ENCODE peak calls at places on chromosomes 2 and 18, in seven cellular contexts. One of them, this sample, is unnamed.

GRCh38 chr2:192053921-192054320 is 140.8 kb downstream of the TMEFF2 start:
- DNase-seq in heart left ventricle: no peak
- DNase-seq in NB4: no peak
- DNase-seq in cardiac fibroblast: no peak
- DNase-seq in AG04449: no peak
- DNase-seq in neural crest cell: no peak
- DNase-seq in dorsolateral prefrontal cortex: no peak
- DNase-seq in this sample: no peak

GRCh38 chr2:173652731-173653426 is 298.2 kb downstream of the CDCA7 start:
- DNase-seq in heart left ventricle: no peak
- DNase-seq in NB4: no peak
- DNase-seq in cardiac fibroblast: peak
- DNase-seq in AG04449: peak
- DNase-seq in neural crest cell: no peak
- DNase-seq in dorsolateral prefrontal cortex: no peak
- DNase-seq in this sample: peak

GRCh38 chr2:159557437-159558034 is 58.8 kb downstream of the BAZ2B start:
- DNase-seq in heart left ventricle: no peak
- DNase-seq in NB4: peak
- DNase-seq in cardiac fibroblast: peak
- DNase-seq in AG04449: no peak
- DNase-seq in neural crest cell: no peak
- DNase-seq in dorsolateral prefrontal cortex: no peak
- DNase-seq in this sample: no peak

GRCh38 chr2:241417626-241418025 is 61.5 kb downstream of the FARP2 start:
- DNase-seq in heart left ventricle: no peak
- DNase-seq in NB4: no peak
- DNase-seq in cardiac fibroblast: no peak
- DNase-seq in AG04449: no peak
- DNase-seq in neural crest cell: no peak
- DNase-seq in dorsolateral prefrontal cortex: no peak
- DNase-seq in this sample: no peak

GRCh38 chr2:203623104-203623503 is 83.3 kb upstream of the CD28 start:
- DNase-seq in heart left ventricle: no peak
- DNase-seq in NB4: no peak
- DNase-seq in cardiac fibroblast: peak
- DNase-seq in AG04449: peak
- DNase-seq in neural crest cell: no peak
- DNase-seq in dorsolateral prefrontal cortex: no peak
- DNase-seq in this sample: peak

GRCh38 chr2:156784034-156784433 is 347.9 kb downstream of the GPD2 start:
- DNase-seq in heart left ventricle: no peak
- DNase-seq in NB4: no peak
- DNase-seq in cardiac fibroblast: no peak
- DNase-seq in AG04449: no peak
- DNase-seq in neural crest cell: no peak
- DNase-seq in dorsolateral prefrontal cortex: no peak
- DNase-seq in this sample: no peak

GRCh38 chr2:138059967-138060635 is 95.8 kb downstream of the HNMT start:
- DNase-seq in heart left ventricle: peak
- DNase-seq in NB4: peak
- DNase-seq in cardiac fibroblast: peak
- DNase-seq in AG04449: no peak
- DNase-seq in neural crest cell: no peak
- DNase-seq in dorsolateral prefrontal cortex: no peak
- DNase-seq in this sample: peak

GRCh38 chr2:98935111-98935770 is 784 bp downstream of the CRACDL start:
- DNase-seq in heart left ventricle: no peak
- DNase-seq in NB4: no peak
- DNase-seq in cardiac fibroblast: no peak
- DNase-seq in AG04449: no peak
- DNase-seq in neural crest cell: no peak
- DNase-seq in dorsolateral prefrontal cortex: no peak
- DNase-seq in this sample: no peak

GRCh38 chr2:153519260-153519875 is 40.8 kb upstream of the RPRM start:
- DNase-seq in heart left ventricle: no peak
- DNase-seq in NB4: peak
- DNase-seq in cardiac fibroblast: peak
- DNase-seq in AG04449: no peak
- DNase-seq in neural crest cell: peak
- DNase-seq in dorsolateral prefrontal cortex: peak
- DNase-seq in this sample: peak

GRCh38 chr18:13877133-13877532 is 38.2 kb downstream of the MC2R start:
- DNase-seq in heart left ventricle: no peak
- DNase-seq in NB4: peak
- DNase-seq in cardiac fibroblast: no peak
- DNase-seq in AG04449: no peak
- DNase-seq in neural crest cell: no peak
- DNase-seq in dorsolateral prefrontal cortex: no peak
- DNase-seq in this sample: no peak

GRCh38 chr2:99707592-99707991 is 217.8 kb upstream of the REV1 start:
- DNase-seq in heart left ventricle: no peak
- DNase-seq in NB4: no peak
- DNase-seq in cardiac fibroblast: peak
- DNase-seq in AG04449: no peak
- DNase-seq in neural crest cell: no peak
- DNase-seq in dorsolateral prefrontal cortex: no peak
- DNase-seq in this sample: no peak

GRCh38 chr2:31141513-31141912 is 3.3 kb upstream of the GALNT14 start:
- DNase-seq in heart left ventricle: no peak
- DNase-seq in NB4: no peak
- DNase-seq in cardiac fibroblast: no peak
- DNase-seq in AG04449: peak
- DNase-seq in neural crest cell: no peak
- DNase-seq in dorsolateral prefrontal cortex: no peak
- DNase-seq in this sample: no peak

GRCh38 chr2:11915650-11916049 is 169.2 kb downstream of the LPIN1 start:
- DNase-seq in heart left ventricle: no peak
- DNase-seq in NB4: no peak
- DNase-seq in cardiac fibroblast: no peak
- DNase-seq in AG04449: no peak
- DNase-seq in neural crest cell: no peak
- DNase-seq in dorsolateral prefrontal cortex: no peak
- DNase-seq in this sample: no peak

GRCh38 chr2:237304763-237305514 is 109.0 kb downstream of the COL6A3 start:
- DNase-seq in heart left ventricle: no peak
- DNase-seq in NB4: no peak
- DNase-seq in cardiac fibroblast: peak
- DNase-seq in AG04449: no peak
- DNase-seq in neural crest cell: no peak
- DNase-seq in dorsolateral prefrontal cortex: no peak
- DNase-seq in this sample: no peak

GRCh38 chr2:70902579-70902978 is 33.1 kb upstream of the ATP6V1B1 start:
- DNase-seq in heart left ventricle: no peak
- DNase-seq in NB4: no peak
- DNase-seq in cardiac fibroblast: no peak
- DNase-seq in AG04449: no peak
- DNase-seq in neural crest cell: no peak
- DNase-seq in dorsolateral prefrontal cortex: no peak
- DNase-seq in this sample: no peak

GRCh38 chr2:39666489-39667141 is 898 bp downstream of the TMEM178A start:
- DNase-seq in heart left ventricle: no peak
- DNase-seq in NB4: no peak
- DNase-seq in cardiac fibroblast: peak
- DNase-seq in AG04449: no peak
- DNase-seq in neural crest cell: peak
- DNase-seq in dorsolateral prefrontal cortex: no peak
- DNase-seq in this sample: no peak

GRCh38 chr18:10041180-10041579 is 127.4 kb downstream of the VAPA start:
- DNase-seq in heart left ventricle: peak
- DNase-seq in NB4: no peak
- DNase-seq in cardiac fibroblast: peak
- DNase-seq in AG04449: no peak
- DNase-seq in neural crest cell: no peak
- DNase-seq in dorsolateral prefrontal cortex: no peak
- DNase-seq in this sample: no peak

GRCh38 chr18:35045121-35045520 is 3.9 kb downstream of the MAPRE2 start:
- DNase-seq in heart left ventricle: no peak
- DNase-seq in NB4: peak
- DNase-seq in cardiac fibroblast: peak
- DNase-seq in AG04449: no peak
- DNase-seq in neural crest cell: no peak
- DNase-seq in dorsolateral prefrontal cortex: no peak
- DNase-seq in this sample: no peak

GRCh38 chr18:76518543-76519155 is 23.6 kb upstream of the ZNF516 start:
- DNase-seq in heart left ventricle: no peak
- DNase-seq in NB4: peak
- DNase-seq in cardiac fibroblast: peak
- DNase-seq in AG04449: no peak
- DNase-seq in neural crest cell: peak
- DNase-seq in dorsolateral prefrontal cortex: no peak
- DNase-seq in this sample: no peak

GRCh38 chr2:20617081-20617575 is 33.8 kb downstream of the HS1BP3 start:
- DNase-seq in heart left ventricle: peak
- DNase-seq in NB4: no peak
- DNase-seq in cardiac fibroblast: peak
- DNase-seq in AG04449: no peak
- DNase-seq in neural crest cell: no peak
- DNase-seq in dorsolateral prefrontal cortex: peak
- DNase-seq in this sample: no peak

GRCh38 chr2:100610381-100610831 is 47.6 kb downstream of the PDCL3 start:
- DNase-seq in heart left ventricle: peak
- DNase-seq in NB4: peak
- DNase-seq in cardiac fibroblast: peak
- DNase-seq in AG04449: no peak
- DNase-seq in neural crest cell: peak
- DNase-seq in dorsolateral prefrontal cortex: peak
- DNase-seq in this sample: no peak

GRCh38 chr18:63309422-63309821 is 10.1 kb downstream of the BCL2 start:
- DNase-seq in heart left ventricle: no peak
- DNase-seq in NB4: no peak
- DNase-seq in cardiac fibroblast: no peak
- DNase-seq in AG04449: no peak
- DNase-seq in neural crest cell: no peak
- DNase-seq in dorsolateral prefrontal cortex: no peak
- DNase-seq in this sample: no peak

GRCh38 chr2:26088038-26088643 is 54.3 kb downstream of the RAB10 start:
- DNase-seq in heart left ventricle: no peak
- DNase-seq in NB4: peak
- DNase-seq in cardiac fibroblast: peak
- DNase-seq in AG04449: no peak
- DNase-seq in neural crest cell: no peak
- DNase-seq in dorsolateral prefrontal cortex: no peak
- DNase-seq in this sample: no peak

GRCh38 chr2:129923265-129924141 is 56.0 kb upstream of the RAB6C start:
- DNase-seq in heart left ventricle: no peak
- DNase-seq in NB4: peak
- DNase-seq in cardiac fibroblast: peak
- DNase-seq in AG04449: no peak
- DNase-seq in neural crest cell: peak
- DNase-seq in dorsolateral prefrontal cortex: no peak
- DNase-seq in this sample: no peak

GRCh38 chr2:43218550-43219382 is 7.6 kb downstream of the ZFP36L2 start:
- DNase-seq in heart left ventricle: peak
- DNase-seq in NB4: peak
- DNase-seq in cardiac fibroblast: peak
- DNase-seq in AG04449: no peak
- DNase-seq in neural crest cell: no peak
- DNase-seq in dorsolateral prefrontal cortex: no peak
- DNase-seq in this sample: no peak

GRCh38 chr18:46577546-46577945 is 79.5 kb downstream of the LOXHD1 start:
- DNase-seq in heart left ventricle: no peak
- DNase-seq in NB4: no peak
- DNase-seq in cardiac fibroblast: no peak
- DNase-seq in AG04449: no peak
- DNase-seq in neural crest cell: no peak
- DNase-seq in dorsolateral prefrontal cortex: no peak
- DNase-seq in this sample: no peak

GRCh38 chr2:19722486-19723420 is 179.0 kb downstream of the TTC32 start:
- DNase-seq in heart left ventricle: no peak
- DNase-seq in NB4: no peak
- DNase-seq in cardiac fibroblast: peak
- DNase-seq in AG04449: no peak
- DNase-seq in neural crest cell: no peak
- DNase-seq in dorsolateral prefrontal cortex: no peak
- DNase-seq in this sample: no peak

DNA sequence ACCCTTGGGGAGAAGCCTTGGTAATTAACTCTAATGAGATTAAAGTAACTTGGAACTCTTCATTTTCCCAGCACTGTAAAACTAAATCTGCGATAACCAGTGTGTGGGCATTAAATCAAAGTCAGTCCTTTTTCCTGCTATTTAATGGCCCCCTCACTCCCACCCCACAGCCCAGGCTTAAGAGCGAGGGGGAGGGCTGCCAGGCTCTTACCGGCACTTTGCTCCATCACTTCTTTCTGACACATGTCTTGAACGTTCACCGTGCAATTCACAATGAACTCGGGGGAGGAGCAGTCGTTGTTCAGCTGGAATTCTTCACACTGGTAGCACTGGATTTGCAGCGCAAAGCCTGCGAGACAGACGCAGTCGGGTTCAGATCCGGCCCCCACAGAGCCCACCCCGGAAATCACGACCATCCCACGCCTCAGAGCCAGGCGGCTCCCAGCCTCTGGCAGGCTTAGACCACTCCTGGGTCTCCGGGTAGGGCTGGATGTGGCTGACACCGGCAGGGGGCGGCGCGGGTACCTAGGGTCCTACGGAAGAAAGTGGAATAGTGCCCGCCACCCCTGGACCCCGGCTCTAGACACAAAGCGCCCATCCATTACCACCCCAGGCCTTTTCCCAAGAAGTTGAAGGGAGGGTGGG is 1.7 kb downstream of the LYPD1 start:
- DNase-seq in heart left ventricle: no peak
- DNase-seq in NB4: no peak
- DNase-seq in cardiac fibroblast: no peak
- DNase-seq in AG04449: no peak
- DNase-seq in neural crest cell: peak
- DNase-seq in dorsolateral prefrontal cortex: no peak
- DNase-seq in this sample: no peak
- TF ChIP-seq CTCF in heart left ventricle: no peak
- TF ChIP-seq CTCF in NB4: no peak
- TF ChIP-seq CTCF in cardiac fibroblast: no peak
- TF ChIP-seq CTCF in AG04449: peak
- TF ChIP-seq CTCF in neural crest cell: peak
- TF ChIP-seq CTCF in dorsolateral prefrontal cortex: peak
- TF ChIP-seq CTCF in this sample: no peak

GRCh38 chr2:240383871-240384700 is 51.4 kb upstream of the GPC1 start:
- DNase-seq in heart left ventricle: peak
- DNase-seq in NB4: no peak
- DNase-seq in cardiac fibroblast: no peak
- DNase-seq in AG04449: no peak
- DNase-seq in neural crest cell: no peak
- DNase-seq in dorsolateral prefrontal cortex: no peak
- DNase-seq in this sample: no peak
- TF ChIP-seq CTCF in heart left ventricle: no peak
- TF ChIP-seq CTCF in NB4: no peak
- TF ChIP-seq CTCF in cardiac fibroblast: no peak
- TF ChIP-seq CTCF in AG04449: no peak
- TF ChIP-seq CTCF in neural crest cell: no peak
- TF ChIP-seq CTCF in dorsolateral prefrontal cortex: no peak
- TF ChIP-seq CTCF in this sample: no peak

GRCh38 chr18:25351280-25351772 is 640 bp downstream of the ZNF521 start:
- DNase-seq in heart left ventricle: no peak
- DNase-seq in NB4: no peak
- DNase-seq in cardiac fibroblast: no peak
- DNase-seq in AG04449: no peak
- DNase-seq in neural crest cell: no peak
- DNase-seq in dorsolateral prefrontal cortex: no peak
- DNase-seq in this sample: no peak
- TF ChIP-seq CTCF in heart left ventricle: no peak
- TF ChIP-seq CTCF in NB4: no peak
- TF ChIP-seq CTCF in cardiac fibroblast: no peak
- TF ChIP-seq CTCF in AG04449: no peak
- TF ChIP-seq CTCF in neural crest cell: no peak
- TF ChIP-seq CTCF in dorsolateral prefrontal cortex: no peak
- TF ChIP-seq CTCF in this sample: no peak

GRCh38 chr2:63189026-63189425 is 138.4 kb downstream of the OTX1 start:
- DNase-seq in heart left ventricle: no peak
- DNase-seq in NB4: peak
- DNase-seq in cardiac fibroblast: peak
- DNase-seq in AG04449: no peak
- DNase-seq in neural crest cell: peak
- DNase-seq in dorsolateral prefrontal cortex: no peak
- DNase-seq in this sample: no peak
- TF ChIP-seq CTCF in heart left ventricle: no peak
- TF ChIP-seq CTCF in NB4: peak
- TF ChIP-seq CTCF in cardiac fibroblast: peak
- TF ChIP-seq CTCF in AG04449: peak
- TF ChIP-seq CTCF in neural crest cell: peak
- TF ChIP-seq CTCF in dorsolateral prefrontal cortex: no peak
- TF ChIP-seq CTCF in this sample: peak

This sample was measured in AG09319.